ENCODE peak calls at places on chromosomes 16 and 17, in five cellular contexts. Z is fibroblast of lung, M is heart right ventricle, S is IMR-90, D is esophagus squamous epithelium. Q is an unnamed sample. For H3K4me1, the result is how much of the 10 kb centered on the place peaks cover.

GRCh38 chr17:76408037-76408849 is 23.8 kb downstream of the SPHK1 start:
- DNase-seq in D (no peak), M (peak), S (peak), Z (no peak), Q (peak)

GRCh38 chr16:81543571-81543970 is 99.0 kb downstream of the CMIP start:
- DNase-seq in S (peak), D (no peak), Z (peak), M (no peak), Q (no peak)

GRCh38 chr17:83161298-83162034 is 82.1 kb downstream of the METRNL start:
- DNase-seq in S (peak), D (no peak), Z (peak), M (no peak), Q (peak)

GRCh38 chr17:50301891-50302584 is 27.8 kb downstream of the TMEM92 start:
- DNase-seq in D (no peak), M (no peak), S (no peak), Z (no peak), Q (no peak)

GRCh38 chr17:66849136-66849655 is 14.3 kb downstream of the CACNG5 start:
- DNase-seq in Z (no peak), M (no peak), D (no peak), S (no peak), Q (no peak)

GRCh38 chr17:2701996-2702741 is 9.4 kb downstream of the CLUH start:
- DNase-seq in S (no peak), M (no peak), Z (no peak), D (no peak), Q (peak)

GRCh38 chr16:71927383-71927782 is 32.1 kb downstream of the IST1 start:
- DNase-seq in D (no peak), S (peak), Z (peak), M (peak), Q (no peak)

GRCh38 chr17:7081341-7082062 is 1.5 kb upstream of the CLEC10A start:
- DNase-seq in D (no peak), M (no peak), S (no peak), Z (no peak), Q (no peak)

GRCh38 chr17:19386276-19386863 is 620 bp downstream of the MFAP4 start:
- DNase-seq in Z (peak), D (no peak), S (peak), M (no peak), Q (peak)

GRCh38 chr16:50293041-50293783 is 26.9 kb downstream of the ADCY7 start:
- DNase-seq in S (no peak), M (no peak), D (no peak), Z (no peak), Q (peak)

GRCh38 chr16:53886482-53887378 is 182.8 kb downstream of the FTO start:
- DNase-seq in Z (no peak), S (no peak), M (no peak), D (no peak), Q (no peak)

GRCh38 chr17:18066866-18067265 is 20.9 kb upstream of the DRG2 start:
- DNase-seq in M (no peak), S (peak), Z (no peak), D (no peak), Q (no peak)

GRCh38 chr17:1999557-2000251 is 25.4 kb downstream of the RTN4RL1 start:
- DNase-seq in Z (peak), S (peak), M (peak), D (no peak), Q (no peak)

GRCh38 chr17:63819585-63820537 is 7.4 kb upstream of the PSMC5 start:
- DNase-seq in M (no peak), D (no peak), Z (no peak), S (no peak), Q (no peak)

GRCh38 chr17:27546624-27547300 is 84.2 kb upstream of the LGALS9 start:
- DNase-seq in S (peak), Z (peak), M (no peak), D (no peak), Q (no peak)

GRCh38 chr17:11705111-11705510 is 106.8 kb downstream of the DNAH9 start:
- DNase-seq in S (no peak), D (no peak), M (no peak), Z (no peak), Q (no peak)

GRCh38 chr17:41595585-41595984 is 8.9 kb upstream of the KRT14 start:
- DNase-seq in M (no peak), S (no peak), D (no peak), Z (no peak), Q (no peak)

GRCh38 chr16:68993885-68994284 is 111.6 kb upstream of the HAS3 start:
- DNase-seq in S (peak), M (no peak), D (no peak), Z (peak), Q (no peak)

GRCh38 chr16:2085669-2086068 is 37.9 kb downstream of the TSC2 start:
- DNase-seq in M (no peak), D (no peak), S (no peak), Z (no peak), Q (no peak)

GRCh38 chr17:4709794-4710692 is at the start of gene ARRB2:
- DNase-seq in Z (peak), D (peak), S (peak), M (peak), Q (peak)

GRCh38 chr17:63434951-63435571 is 11.0 kb downstream of the CYB561 start:
- DNase-seq in Z (peak), S (peak), D (no peak), M (peak), Q (peak)

GRCh38 chr17:17985153-17985552 is 12.5 kb downstream of the DRC3 start:
- DNase-seq in S (no peak), M (no peak), D (no peak), Z (no peak), Q (no peak)

GRCh38 chr17:17765921-17766320 is 70.9 kb downstream of the SREBF1 start:
- DNase-seq in S (no peak), D (no peak), Z (no peak), M (no peak), Q (no peak)

GRCh38 chr17:335691-336090 is 16.9 kb downstream of the RPH3AL start:
- DNase-seq in S (no peak), Z (no peak), M (no peak), D (no peak), Q (peak)

GRCh38 chr16:47826070-47826469 is 329.7 kb downstream of the ABCC12 start:
- DNase-seq in Z (no peak), M (no peak), S (no peak), D (no peak), Q (no peak)

GRCh38 chr16:85007815-85008214 is 3.5 kb downstream of the ZDHHC7 start:
- DNase-seq in M (no peak), S (no peak), D (no peak), Z (no peak), Q (no peak)
- H3K4me1 ChIP-seq in M (under half), S (under half), D (half or more), Z (under half), Q (half or more)

DNA sequence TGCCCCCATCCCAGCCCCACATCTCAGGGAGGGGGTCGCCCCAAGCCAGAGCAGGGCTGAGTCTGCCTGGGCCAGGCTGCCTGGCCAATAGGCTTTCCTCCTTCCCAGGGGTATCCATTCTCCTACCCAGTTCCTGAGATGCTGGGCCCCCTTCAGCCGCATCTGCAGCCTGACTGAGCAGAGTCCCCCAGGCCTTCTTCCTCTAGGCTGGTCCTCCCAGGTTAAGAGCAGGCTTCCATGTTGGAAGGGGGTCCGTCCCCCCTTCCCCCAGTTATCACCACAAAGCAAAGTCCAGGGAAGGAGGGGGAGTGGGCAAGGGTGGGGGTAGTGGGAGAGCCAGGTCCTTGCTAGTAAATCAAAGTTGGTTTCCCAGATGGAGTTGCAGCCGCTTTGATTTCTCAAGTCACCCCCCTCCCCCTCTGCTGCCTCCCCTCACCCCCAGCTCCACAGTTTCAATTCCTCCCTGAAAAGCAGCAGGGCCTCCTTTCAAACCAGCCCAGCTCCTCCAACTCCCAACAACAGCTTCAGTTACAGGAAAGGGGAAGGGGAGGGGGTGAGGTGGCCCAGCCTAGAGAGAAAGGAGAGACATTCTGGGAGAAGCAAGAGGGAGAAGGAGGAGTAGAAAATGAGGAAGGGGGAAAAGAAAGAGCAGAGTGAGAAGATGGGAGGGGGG is 9.5 kb upstream of the FZD2 start:
- DNase-seq in D (no peak), M (peak), Z (no peak), S (no peak), Q (no peak)
- H3K27ac ChIP-seq in D (no peak), M (peak), Z (peak), S (peak), Q (peak)

DNA sequence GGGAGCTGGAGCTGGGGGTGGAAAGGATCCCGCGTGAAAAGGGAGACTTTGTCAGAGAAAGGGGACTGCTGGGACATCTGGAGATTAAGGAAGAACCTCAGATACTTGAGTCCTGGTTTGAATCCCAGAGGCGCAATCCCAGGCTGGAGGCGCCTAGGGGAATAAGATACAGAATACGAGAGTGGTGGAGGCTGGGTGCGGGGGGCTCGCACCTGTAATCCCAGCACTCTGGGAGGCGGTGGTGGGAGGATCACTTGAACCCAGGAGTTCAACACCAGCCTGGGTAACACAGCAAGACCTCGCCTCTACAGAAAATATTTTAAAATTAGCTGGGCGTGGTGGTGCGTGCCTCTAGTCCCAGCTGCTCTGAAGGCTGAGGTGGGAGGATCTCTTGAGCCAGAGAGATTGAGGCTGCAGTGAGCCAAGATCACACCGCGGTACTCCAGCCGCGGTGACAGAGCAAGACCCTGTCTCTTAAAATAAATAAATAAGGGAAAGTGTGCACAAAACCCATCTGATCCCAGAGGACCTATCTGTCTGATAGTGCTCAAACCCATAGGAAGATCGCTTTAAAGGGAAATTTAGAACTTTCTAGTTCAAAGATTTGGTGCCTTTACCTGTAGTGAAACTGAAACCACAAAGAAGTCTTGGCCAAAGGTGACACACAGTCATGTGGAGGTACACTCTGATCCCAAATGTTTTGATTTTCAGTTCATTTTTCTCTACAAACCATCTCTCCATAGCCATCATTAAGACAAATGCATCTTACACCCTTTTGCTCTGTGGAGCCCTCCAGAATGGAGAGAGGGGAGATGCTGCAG is 625 bp upstream of the SCRN2 start:
- DNase-seq in Z (no peak), M (no peak), S (no peak), D (no peak), Q (no peak)
- H3K4me3 ChIP-seq in Z (peak), M (peak), S (peak), D (peak), Q (no peak)

DNA sequence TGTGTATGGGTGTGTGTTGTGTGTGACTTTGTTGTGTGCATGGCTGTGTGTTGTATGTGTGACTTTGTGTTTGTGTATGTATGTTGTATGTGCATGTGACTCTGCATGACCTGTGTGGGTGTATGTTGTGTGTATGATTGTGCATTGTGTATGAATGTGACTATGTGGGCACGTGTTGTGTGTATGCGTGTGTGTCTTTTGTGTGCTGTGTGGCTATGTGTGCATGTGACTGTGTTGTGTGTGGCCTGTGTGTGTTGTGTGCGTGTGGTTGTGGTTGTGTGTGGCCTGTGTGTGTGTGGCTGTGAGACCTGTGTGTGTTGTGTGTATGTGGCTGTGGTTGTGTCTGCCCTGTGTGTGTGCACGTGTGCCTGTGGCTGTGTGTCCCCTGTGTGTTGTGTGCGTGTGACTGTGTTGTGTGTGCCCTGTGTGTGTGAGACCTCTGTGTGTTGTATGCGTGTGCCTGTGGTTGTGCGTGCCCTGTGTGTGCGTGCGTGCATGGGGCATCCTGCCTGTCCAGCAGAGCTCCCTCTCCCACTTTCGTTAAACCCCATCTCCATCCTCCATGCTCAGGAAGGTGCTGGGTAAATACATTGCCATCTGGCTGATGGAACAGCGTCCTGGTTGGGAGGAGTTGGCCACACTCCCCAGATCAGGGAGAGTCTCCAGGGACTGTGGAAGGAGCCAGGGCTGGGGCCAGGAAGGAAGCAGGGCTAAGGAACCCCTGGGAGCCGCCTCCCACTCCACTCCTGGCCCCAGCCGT is 90.1 kb upstream of the GSE1 start:
- DNase-seq in D (no peak), M (peak), S (peak), Z (peak), Q (no peak)
- H3K4me1 ChIP-seq in D (under half), M (under half), S (under half), Z (under half), Q (under half)

GRCh38 chr16:66370786-66371684 is 4.5 kb downstream of the CDH5 start:
- DNase-seq in M (no peak), S (no peak), D (no peak), Z (no peak), Q (peak)
- H3K27ac ChIP-seq in M (peak), S (no peak), D (no peak), Z (no peak), Q (no peak)

Q was measured in left lung.